ENCODE peak calls at places on chromosomes 11 and 22, in nine cellular contexts. T, O, Z, G, X, P, L, D and S are unnamed samples.

GRCh38 chr11:63839508-63840355 is 822 bp downstream of the MARK2 start:
- DNase-seq in T (peak; percentile 50), O (peak; percentile 54), Z (no peak), G (no peak), X (no peak), P (peak; percentile 18), L (no peak), D (no peak), S (peak; percentile 62)

GRCh38 chr11:93652161-93652597 is 9.3 kb upstream of the CEP295 start:
- DNase-seq in T (peak; percentile 37), O (no peak), Z (no peak), G (no peak), X (no peak), P (peak; percentile 55), L (no peak), D (no peak), S (no peak)

GRCh38 chr11:67458266-67458665 is 3.1 kb downstream of the CABP4 start:
- DNase-seq in T (no peak), O (no peak), Z (no peak), G (no peak), X (no peak), P (no peak), L (no peak), D (no peak), S (no peak)

GRCh38 chr11:65014146-65014960 is at the start of gene ARL2:
- DNase-seq in T (no peak), O (peak; percentile 36), Z (no peak), G (no peak), X (no peak), P (peak; percentile 36), L (no peak), D (no peak), S (no peak)

GRCh38 chr22:37484115-37485005 is 1.8 kb downstream of the MFNG start:
- DNase-seq in T (peak; percentile 71), O (peak; percentile 72), Z (no peak), G (no peak), X (no peak), P (no peak), L (no peak), D (no peak), S (peak; percentile 81)

GRCh38 chr11:104792861-104793260 is 105.4 kb downstream of the CASP12 start:
- DNase-seq in T (peak; percentile 42), O (no peak), Z (no peak), G (no peak), X (no peak), P (no peak), L (no peak), D (no peak), S (no peak)

GRCh38 chr22:45316796-45317526 is 7.2 kb downstream of the FAM118A start:
- DNase-seq in T (no peak), O (no peak), Z (no peak), G (no peak), X (no peak), P (no peak), L (no peak), D (no peak), S (no peak)

GRCh38 chr22:20431520-20432237 is 5.9 kb downstream of the SCARF2 start:
- DNase-seq in T (peak; percentile 37), O (no peak), Z (no peak), G (no peak), X (no peak), P (no peak), L (peak; percentile 38), D (no peak), S (peak; percentile 38)

GRCh38 chr11:16604784-16605439 is 133.5 kb upstream of the C11orf58 start:
- DNase-seq in T (peak; percentile 72), O (peak; percentile 54), Z (peak; percentile 65), G (no peak), X (peak; percentile 26), P (peak; percentile 39), L (peak; percentile 52), D (no peak), S (peak; percentile 52)

GRCh38 chr11:105823495-105824033 is 198.5 kb downstream of the MSANTD4 start:
- DNase-seq in T (no peak), O (no peak), Z (no peak), G (no peak), X (no peak), P (no peak), L (no peak), D (no peak), S (no peak)